ENCODE peak calls at places on chromosomes 16 and 17, in six cellular contexts. W is GM23248; F is choroid plexus epithelial cell; Y is effector memory CD8-positive, alpha-beta T cell; J is stimulated activated CD4-positive, alpha-beta T cell treated with anti-CD3 and anti-CD28 coated beads, Interleukin-2, amount 100 ng/mL, for 24 hours; A is naive thymus-derived CD4-positive, alpha-beta T cell. Q is an unnamed sample.

GRCh38 chr17:266701-267656 is 85.5 kb upstream of the DOC2B start:
- DNase-seq in W (peak), F (peak), Y (no peak), J (peak), A (no peak), Q (no peak)

GRCh38 chr16:1498899-1499676 is 5.9 kb downstream of the TELO2 start:
- DNase-seq in W (no peak), F (no peak), Y (no peak), J (no peak), A (no peak), Q (no peak)

GRCh38 chr16:71843517-71844031 is 2.2 kb upstream of the ATXN1L start:
- DNase-seq in W (no peak), F (no peak), Y (no peak), J (no peak), A (no peak), Q (no peak)

GRCh38 chr16:84308120-84308519 is 13.4 kb downstream of the WFDC1 start:
- DNase-seq in W (peak), F (peak), Y (no peak), J (no peak), A (no peak), Q (no peak)

GRCh38 chr16:56625140-56625942 is at the start of gene MT1E:
- DNase-seq in W (peak), F (peak), Y (peak), J (peak), A (peak), Q (peak)

GRCh38 chr17:2722611-2723010 is 11.0 kb upstream of the CLUH start:
- DNase-seq in W (no peak), F (no peak), Y (no peak), J (no peak), A (no peak), Q (no peak)

GRCh38 chr16:10827691-10828341 is 9.2 kb upstream of the TVP23A start:
- DNase-seq in W (peak), F (peak), Y (no peak), J (no peak), A (no peak), Q (peak)

GRCh38 chr16:5069048-5069447 is 2.6 kb upstream of the ALG1 start:
- DNase-seq in W (no peak), F (no peak), Y (no peak), J (no peak), A (no peak), Q (no peak)

GRCh38 chr16:77297996-77298637 is 98.9 kb downstream of the SYCE1L start:
- DNase-seq in W (peak), F (peak), Y (no peak), J (no peak), A (no peak), Q (peak)

GRCh38 chr16:8963010-8963824 is 489 bp downstream of the USP7 start:
- DNase-seq in W (peak), F (no peak), Y (no peak), J (peak), A (no peak), Q (no peak)

GRCh38 chr16:48300391-48300856 is 53.1 kb upstream of the ABCC11 start:
- DNase-seq in W (peak), F (peak), Y (no peak), J (no peak), A (no peak), Q (peak)

GRCh38 chr17:27407916-27408846 is 48.1 kb upstream of the KSR1 start:
- DNase-seq in W (peak), F (peak), Y (no peak), J (no peak), A (no peak), Q (peak)

GRCh38 chr16:26118575-26118974 is 426.8 kb downstream of the HS3ST4 start:
- DNase-seq in W (no peak), F (no peak), Y (no peak), J (no peak), A (no peak), Q (no peak)

GRCh38 chr17:62140376-62140775 is 75.3 kb upstream of the MED13 start:
- DNase-seq in W (no peak), F (no peak), Y (no peak), J (no peak), A (no peak), Q (no peak)

GRCh38 chr16:85192736-85193493 is 80.6 kb upstream of the CIBAR2 start:
- DNase-seq in W (peak), F (no peak), Y (no peak), J (no peak), A (no peak), Q (no peak)

GRCh38 chr17:19317359-19318095 is 45.0 kb downstream of the B9D1 start:
- DNase-seq in W (peak), F (peak), Y (no peak), J (no peak), A (no peak), Q (peak)

GRCh38 chr16:11386054-11386680 is 40.9 kb downstream of the RMI2 start:
- DNase-seq in W (no peak), F (no peak), Y (no peak), J (no peak), A (no peak), Q (no peak)

GRCh38 chr17:63446218-63446980 is at the start of gene CYB561:
- DNase-seq in W (peak), F (peak), Y (peak), J (peak), A (peak), Q (peak)

GRCh38 chr16:911604-912321 is 59.0 kb downstream of the LMF1 start:
- DNase-seq in W (no peak), F (no peak), Y (no peak), J (no peak), A (no peak), Q (no peak)

GRCh38 chr16:70685938-70686375 is at the start of gene MTSS2:
- DNase-seq in W (peak), F (peak), Y (no peak), J (peak), A (peak), Q (peak)

GRCh38 chr16:72985148-72985882 is 62.6 kb downstream of the ZFHX3 start:
- DNase-seq in W (peak), F (peak), Y (no peak), J (no peak), A (no peak), Q (peak)

GRCh38 chr17:6047966-6048365 is 22.2 kb upstream of the WSCD1 start:
- DNase-seq in W (no peak), F (no peak), Y (no peak), J (no peak), A (no peak), Q (peak)